ENCODE peak calls at places on chromosomes 7 and 10, in seven cellular contexts. Q is H4; D is activated T-helper 1 cell treated with anti-CD3 and anti-CD28 coated beads, Interleukin-2, amount 50 U/mL, for 16 hours; L is amniotic stem cell; A is DND-41; H is effector CD4-positive, alpha-beta T cell; T is EL. Y is an unnamed sample.

GRCh38 chr10:104143829-104144228 is 21.9 kb downstream of the SFR1 start:
- DNase-seq in A (no peak), D (no peak), T (no peak), L (no peak), Q (no peak), H (no peak), Y (no peak)

GRCh38 chr10:83564889-83565588 is 574.3 kb upstream of the GHITM start:
- DNase-seq in A (no peak), D (no peak), L (no peak), Q (no peak), T (no peak), H (no peak), Y (no peak)

GRCh38 chr10:117240730-117241529 is at the start of gene SLC18A2:
- DNase-seq in D (no peak), L (no peak), H (no peak), T (no peak), Q (no peak), A (no peak), Y (peak; percentile 72)

GRCh38 chr10:94623572-94623971 is 60.0 kb upstream of the CYP2C18 start:
- DNase-seq in H (no peak), L (no peak), A (no peak), T (peak; percentile 20), Q (no peak), D (no peak), Y (no peak)

GRCh38 chr10:1136268-1136667 is 80.1 kb downstream of the WDR37 start:
- DNase-seq in L (no peak), H (no peak), Q (no peak), T (no peak), D (no peak), A (no peak), Y (no peak)

GRCh38 chr7:2757361-2757903 is 69.4 kb downstream of the AMZ1 start:
- DNase-seq in D (no peak), L (peak; percentile 53), Q (peak; percentile 96), H (no peak), T (peak; percentile 69), A (no peak), Y (peak; percentile 61)

GRCh38 chr7:89002942-89003618 is 207.5 kb upstream of the TEX47 start:
- DNase-seq in A (no peak), Q (peak; percentile 13), D (no peak), T (no peak), L (no peak), H (no peak), Y (no peak)

GRCh38 chr10:120327671-120328070 is 129.4 kb upstream of the PLPP4 start:
- DNase-seq in H (no peak), D (no peak), L (no peak), Q (no peak), A (no peak), T (no peak), Y (no peak)

GRCh38 chr10:102935939-102936605 is 18.0 kb downstream of the CNNM2 start:
- DNase-seq in A (no peak), T (no peak), D (no peak), Q (no peak), H (no peak), L (no peak), Y (no peak)

GRCh38 chr7:143172354-143172753 is 10.9 kb upstream of the TAS2R39 start:
- DNase-seq in D (no peak), L (no peak), H (no peak), A (no peak), T (no peak), Q (peak; percentile 49), Y (no peak)

GRCh38 chr7:34062341-34062740 is 157.0 kb downstream of the BMPER start:
- DNase-seq in L (no peak), H (no peak), Q (no peak), D (no peak), A (no peak), T (no peak), Y (no peak)

GRCh38 chr7:107843184-107843583 is 40.2 kb upstream of the SLC26A3 start:
- DNase-seq in D (no peak), H (no peak), Q (no peak), T (no peak), L (no peak), A (no peak), Y (no peak)

GRCh38 chr10:97454330-97455036 is 8.5 kb downstream of the ZDHHC16 start:
- DNase-seq in A (no peak), Q (no peak), D (no peak), T (no peak), L (no peak), H (no peak), Y (no peak)

GRCh38 chr10:24209946-24210491 is 1.1 kb downstream of the KIAA1217 start:
- DNase-seq in T (peak; percentile 58), D (no peak), H (no peak), A (no peak), Q (peak; percentile 25), L (peak; percentile 4), Y (peak; percentile 54)

GRCh38 chr7:157775021-157775559 is 438.3 kb downstream of the DNAJB6 start:
- DNase-seq in D (no peak), H (no peak), A (no peak), Q (no peak), L (no peak), T (no peak), Y (no peak)

GRCh38 chr7:2309889-2310331 is 4.3 kb downstream of the SNX8 start:
- DNase-seq in L (peak; percentile 10), T (peak; percentile 98), Q (no peak), H (no peak), D (no peak), A (no peak), Y (no peak)

GRCh38 chr7:38795596-38795995 is 113.4 kb downstream of the VPS41 start:
- DNase-seq in D (no peak), L (no peak), A (no peak), Q (no peak), T (no peak), H (no peak), Y (no peak)